ENCODE peak calls at places on chromosomes 3 and 15, in seven cellular contexts. Z is tibial artery; V is brain microvascular endothelial cell; U is A172; H is neural progenitor cell; K is activated T-cell treated with anti-CD3 and anti-CD28 coated beads, Interleukin-2, amount 50 U/mL, for 24 hours; F is AG20443. P is an unnamed sample.

GRCh38 chr15:99712415-99712814 is 20.8 kb downstream of the LYSMD4 start:
- DNase-seq in Z (no peak), V (no peak), U (no peak), H (no peak), K (no peak), F (no peak), P (no peak)

GRCh38 chr3:115239717-115240116 is 92.6 kb upstream of the ZBTB20 start:
- DNase-seq in Z (peak), V (peak), U (peak), H (no peak), K (no peak), F (peak), P (peak)

GRCh38 chr3:157087398-157088132 is 72.4 kb downstream of the CCNL1 start:
- DNase-seq in Z (no peak), V (no peak), U (peak), H (no peak), K (no peak), F (no peak), P (peak)

GRCh38 chr3:72338082-72338941 is 509.9 kb downstream of the SHQ1 start:
- DNase-seq in Z (no peak), V (peak), U (no peak), H (no peak), K (peak), F (no peak), P (peak)

GRCh38 chr3:74273555-74274402 is 340.7 kb downstream of the CNTN3 start:
- DNase-seq in Z (no peak), V (no peak), U (no peak), H (no peak), K (no peak), F (no peak), P (no peak)

GRCh38 chr15:25052191-25052999 is 97.6 kb downstream of the SNRPN start:
- DNase-seq in Z (no peak), V (no peak), U (no peak), H (no peak), K (no peak), F (peak), P (no peak)

GRCh38 chr3:53823956-53824320 is 22.3 kb downstream of the CHDH start:
- DNase-seq in Z (no peak), V (no peak), U (no peak), H (no peak), K (no peak), F (no peak), P (no peak)

GRCh38 chr3:17233398-17233800 is 348.6 kb downstream of the PLCL2 start:
- DNase-seq in Z (no peak), V (peak), U (peak), H (peak), K (no peak), F (peak), P (peak)

GRCh38 chr15:75067123-75067854 is 43.9 kb downstream of the PPCDC start:
- DNase-seq in Z (no peak), V (peak), U (peak), H (no peak), K (no peak), F (peak), P (peak)

GRCh38 chr3:131543714-131544113 is 40.9 kb upstream of the MRPL3 start:
- DNase-seq in Z (peak), V (peak), U (peak), H (no peak), K (no peak), F (peak), P (peak)

GRCh38 chr3:194087995-194088841 is 47.7 kb upstream of the HES1 start:
- DNase-seq in Z (no peak), V (no peak), U (no peak), H (no peak), K (no peak), F (no peak), P (no peak)

GRCh38 chr3:45954306-45954705 is 11.0 kb downstream of the CXCR6 start:
- DNase-seq in Z (no peak), V (no peak), U (no peak), H (no peak), K (no peak), F (no peak), P (no peak)

GRCh38 chr3:23612296-23612891 is 193.4 kb upstream of the UBE2E1 start:
- DNase-seq in Z (no peak), V (peak), U (peak), H (no peak), K (no peak), F (peak), P (no peak)

GRCh38 chr3:16249336-16249735 is 15.4 kb downstream of the DPH3 start:
- DNase-seq in Z (no peak), V (peak), U (peak), H (peak), K (no peak), F (peak), P (peak)

GRCh38 chr3:37997321-37997720 is 6.7 kb downstream of the VILL start:
- DNase-seq in Z (peak), V (no peak), U (no peak), H (no peak), K (no peak), F (no peak), P (no peak)

GRCh38 chr3:70488131-70488530 is 175.7 kb upstream of the MDFIC2 start:
- DNase-seq in Z (no peak), V (no peak), U (no peak), H (no peak), K (no peak), F (peak), P (no peak)

GRCh38 chr3:131142580-131142979 is 115.9 kb downstream of the NEK11 start:
- DNase-seq in Z (no peak), V (no peak), U (no peak), H (no peak), K (no peak), F (no peak), P (no peak)

GRCh38 chr3:126961191-126961790 is 21.6 kb upstream of the PLXNA1 start:
- DNase-seq in Z (peak), V (peak), U (peak), H (no peak), K (no peak), F (peak), P (no peak)

P was measured in ACHN.